ENCODE peak calls at places on chromosomes 13 and 19, in ten cellular contexts. C, U, G, D, S, K, F, P, W and Z are unnamed samples.

GRCh38 chr13:34352958-34353357 is 535.0 kb downstream of the RFC3 start:
- DNase-seq in C (no peak), U (no peak), G (no peak), D (no peak), S (no peak), K (no peak), F (no peak), P (no peak), W (no peak), Z (no peak)

GRCh38 chr13:102038787-102039186 is 363.1 kb downstream of the FGF14 start:
- DNase-seq in C (no peak), U (no peak), G (no peak), D (peak; percentile 55), S (no peak), K (no peak), F (no peak), P (no peak), W (no peak), Z (no peak)

GRCh38 chr13:84574851-84575250 is 692.6 kb upstream of the SLITRK1 start:
- DNase-seq in C (no peak), U (no peak), G (no peak), D (peak; percentile 28), S (no peak), K (no peak), F (peak; percentile 15), P (no peak), W (no peak), Z (no peak)

GRCh38 chr19:41298327-41298964 is 11.5 kb upstream of the CCDC97 start:
- DNase-seq in C (no peak), U (no peak), G (no peak), D (no peak), S (peak; percentile 93), K (no peak), F (peak; percentile 88), P (no peak), W (peak; percentile 44), Z (no peak)

GRCh38 chr19:38197937-38198704 is 25.9 kb downstream of the DPF1 start:
- DNase-seq in C (no peak), U (no peak), G (no peak), D (no peak), S (no peak), K (no peak), F (no peak), P (no peak), W (no peak), Z (no peak)

GRCh38 chr19:46634045-46634655 is 1.9 kb downstream of the GNG8 start:
- DNase-seq in C (peak; percentile 93), U (peak; percentile 97), G (peak; percentile 64), D (peak; percentile 93), S (peak; percentile 60), K (peak; percentile 97), F (peak; percentile 83), P (peak; percentile 96), W (peak; percentile 70), Z (peak; percentile 92)

GRCh38 chr19:45171211-45171623 is 6.8 kb downstream of the TRAPPC6A start:
- DNase-seq in C (no peak), U (peak; percentile 48), G (no peak), D (no peak), S (peak; percentile 80), K (no peak), F (no peak), P (no peak), W (no peak), Z (no peak)

GRCh38 chr13:95185851-95186250 is 115.4 kb downstream of the ABCC4 start:
- DNase-seq in C (peak; percentile 23), U (peak; percentile 43), G (no peak), D (no peak), S (no peak), K (no peak), F (no peak), P (no peak), W (no peak), Z (no peak)

GRCh38 chr13:48946163-48946562 is 29.5 kb upstream of the FNDC3A start:
- DNase-seq in C (no peak), U (no peak), G (no peak), D (no peak), S (no peak), K (no peak), F (no peak), P (no peak), W (no peak), Z (no peak)

GRCh38 chr13:99086869-99087129 is 108.9 kb upstream of the DOCK9 start:
- DNase-seq in C (peak; percentile 30), U (peak; percentile 39), G (no peak), D (peak; percentile 70), S (no peak), K (no peak), F (no peak), P (no peak), W (peak; percentile 50), Z (peak; percentile 46)

GRCh38 chr19:15635016-15635805 is 5.5 kb upstream of the CYP4F3 start:
- DNase-seq in C (no peak), U (no peak), G (no peak), D (no peak), S (no peak), K (no peak), F (no peak), P (no peak), W (no peak), Z (no peak)

GRCh38 chr13:35832551-35832950 is 298.6 kb downstream of the DCLK1 start:
- DNase-seq in C (no peak), U (no peak), G (no peak), D (no peak), S (no peak), K (no peak), F (no peak), P (no peak), W (no peak), Z (no peak)

GRCh38 chr13:104057851-104058250 is 991.6 kb upstream of the SLC10A2 start:
- DNase-seq in C (no peak), U (no peak), G (no peak), D (no peak), S (no peak), K (no peak), F (no peak), P (no peak), W (no peak), Z (no peak)

GRCh38 chr13:19664481-19665230 is 31.2 kb downstream of the MPHOSPH8 start:
- DNase-seq in C (no peak), U (no peak), G (no peak), D (no peak), S (no peak), K (no peak), F (no peak), P (no peak), W (no peak), Z (no peak)

GRCh38 chr13:76887070-76887563 is 912 bp upstream of the KCTD12 start:
- DNase-seq in C (no peak), U (no peak), G (no peak), D (peak; percentile 66), S (peak; percentile 51), K (no peak), F (no peak), P (peak; percentile 44), W (no peak), Z (no peak)

GRCh38 chr13:114079601-114080536 is 52.6 kb downstream of the RASA3 start:
- DNase-seq in C (no peak), U (no peak), G (no peak), D (no peak), S (no peak), K (no peak), F (no peak), P (peak; percentile 30), W (no peak), Z (no peak)

GRCh38 chr19:14441041-14441938 is 8.2 kb downstream of the PKN1 start:
- DNase-seq in C (no peak), U (no peak), G (no peak), D (no peak), S (no peak), K (no peak), F (no peak), P (no peak), W (no peak), Z (no peak)

GRCh38 chr13:39254606-39255005 is 216.3 kb downstream of the NHLRC3 start:
- DNase-seq in C (no peak), U (no peak), G (no peak), D (peak; percentile 50), S (no peak), K (no peak), F (no peak), P (no peak), W (no peak), Z (no peak)

GRCh38 chr19:15456871-15457700 is 7.3 kb downstream of the RASAL3 start:
- DNase-seq in C (no peak), U (no peak), G (no peak), D (peak; percentile 84), S (no peak), K (no peak), F (no peak), P (peak; percentile 38), W (no peak), Z (peak; percentile 55)

GRCh38 chr13:78182813-78183212 is 264.2 kb upstream of the EDNRB start:
- DNase-seq in C (no peak), U (no peak), G (no peak), D (no peak), S (no peak), K (no peak), F (no peak), P (no peak), W (no peak), Z (no peak)

GRCh38 chr19:34994643-34995471 is 5.3 kb upstream of the GRAMD1A start:
- DNase-seq in C (no peak), U (no peak), G (no peak), D (peak; percentile 83), S (peak; percentile 75), K (no peak), F (no peak), P (no peak), W (peak; percentile 64), Z (no peak)

GRCh38 chr13:48590141-48590863 is 57.4 kb upstream of the RCBTB2 start:
- DNase-seq in C (no peak), U (no peak), G (no peak), D (no peak), S (no peak), K (no peak), F (no peak), P (no peak), W (no peak), Z (no peak)

GRCh38 chr13:111241006-111241755 is 79.3 kb upstream of the TEX29 start:
- DNase-seq in C (no peak), U (no peak), G (no peak), D (peak; percentile 92), S (no peak), K (no peak), F (no peak), P (no peak), W (no peak), Z (no peak)

GRCh38 chr13:73835138-73835721 is 299.0 kb downstream of the KLF12 start:
- DNase-seq in C (no peak), U (no peak), G (no peak), D (peak; percentile 67), S (peak; percentile 57), K (no peak), F (peak; percentile 20), P (peak; percentile 3), W (peak; percentile 28), Z (no peak)

GRCh38 chr19:5823579-5824281 is 15.8 kb downstream of the FUT6 start:
- DNase-seq in C (no peak), U (no peak), G (no peak), D (peak; percentile 42), S (no peak), K (no peak), F (no peak), P (no peak), W (no peak), Z (no peak)

GRCh38 chr19:42286349-42287016 is 15.4 kb upstream of the PRR19 start:
- DNase-seq in C (no peak), U (no peak), G (no peak), D (no peak), S (peak; percentile 64), K (no peak), F (no peak), P (no peak), W (no peak), Z (peak; percentile 62)

GRCh38 chr19:28840891-28841290 is 372.1 kb downstream of the UQCRFS1 start:
- DNase-seq in C (no peak), U (no peak), G (no peak), D (no peak), S (no peak), K (no peak), F (no peak), P (no peak), W (no peak), Z (no peak)

GRCh38 chr13:42041684-42042035 is 6.8 kb upstream of the DGKH start:
- DNase-seq in C (no peak), U (no peak), G (peak; percentile 37), D (peak; percentile 64), S (peak; percentile 51), K (no peak), F (peak; percentile 66), P (peak; percentile 50), W (peak; percentile 63), Z (peak; percentile 70)